ENCODE peak calls at places on chromosomes 1 and 21, in four cellular contexts. Y, B, L and E are unnamed samples.
A peak's percentile ranks its signal among the peaks of the same experiment; 100 is the strongest.

GRCh38 chr1:8158995-8159394 is 132.9 kb upstream of the ERRFI1 start:
- DNase-seq in Y (no peak), L (no peak), B (no peak), E (no peak)

GRCh38 chr1:153341431-153341934 is 7.2 kb downstream of the PGLYRP4 start:
- DNase-seq in L (no peak), Y (no peak), B (no peak), E (no peak)

GRCh38 chr1:167312871-167313270 is 92.2 kb downstream of the POU2F1 start:
- DNase-seq in L (no peak), Y (no peak), B (no peak), E (no peak)

GRCh38 chr1:212461916-212462660 is 29.4 kb downstream of the NENF start:
- DNase-seq in B (no peak), Y (no peak), L (no peak), E (no peak)

GRCh38 chr21:15472641-15473040 is 257.1 kb upstream of the USP25 start:
- DNase-seq in B (no peak), Y (no peak), L (no peak), E (no peak)

GRCh38 chr21:32480381-32480780 is 67.9 kb downstream of the EVA1C start:
- DNase-seq in Y (no peak), B (no peak), L (no peak), E (no peak)

GRCh38 chr21:46124926-46125845 is 27.3 kb downstream of the COL6A2 start:
- DNase-seq in B (peak; percentile 41), Y (no peak), L (no peak), E (peak; percentile 21)

GRCh38 chr1:61474963-61475362 is 250.0 kb downstream of the TM2D1 start:
- DNase-seq in Y (no peak), B (no peak), L (no peak), E (no peak)

GRCh38 chr1:68363346-68363745 is 86.4 kb downstream of the RPE65 start:
- DNase-seq in Y (no peak), L (no peak), B (no peak), E (no peak)

GRCh38 chr1:98556521-98557158 is 104.9 kb upstream of the SNX7 start:
- DNase-seq in B (no peak), L (peak; percentile 5), Y (no peak), E (no peak)

GRCh38 chr21:35207322-35207721 is 158.2 kb upstream of the RUNX1 start:
- DNase-seq in L (no peak), B (no peak), Y (no peak), E (no peak)

GRCh38 chr1:25748531-25749205 is 51.3 kb upstream of the SELENON start:
- DNase-seq in B (no peak), Y (no peak), L (no peak), E (no peak)

GRCh38 chr1:225811622-225812487 is 1.9 kb downstream of the EPHX1 start:
- DNase-seq in B (no peak), Y (no peak), L (peak; percentile 51), E (no peak)

GRCh38 chr1:172966844-172967540 is 83.7 kb downstream of the TNFSF18 start:
- DNase-seq in Y (no peak), L (no peak), B (no peak), E (no peak)

GRCh38 chr1:209536843-209537242 is 46.7 kb upstream of the CAMK1G start:
- DNase-seq in Y (no peak), L (no peak), B (no peak), E (no peak)

GRCh38 chr1:235644693-235645305 is 4.8 kb downstream of the GNG4 start:
- DNase-seq in B (no peak), L (no peak), Y (no peak), E (peak; percentile 20)

GRCh38 chr21:46661211-46661625 is 25.7 kb downstream of the PRMT2 start:
- DNase-seq in L (no peak), Y (no peak), B (peak; percentile 82), E (peak; percentile 89)

GRCh38 chr1:155466996-155467395 is 95.6 kb downstream of the ASH1L start:
- DNase-seq in L (no peak), Y (no peak), B (no peak), E (no peak)

GRCh38 chr1:59596956-59597355 is 217.8 kb upstream of the HOOK1 start:
- DNase-seq in L (no peak), Y (no peak), B (no peak), E (no peak)

DNA sequence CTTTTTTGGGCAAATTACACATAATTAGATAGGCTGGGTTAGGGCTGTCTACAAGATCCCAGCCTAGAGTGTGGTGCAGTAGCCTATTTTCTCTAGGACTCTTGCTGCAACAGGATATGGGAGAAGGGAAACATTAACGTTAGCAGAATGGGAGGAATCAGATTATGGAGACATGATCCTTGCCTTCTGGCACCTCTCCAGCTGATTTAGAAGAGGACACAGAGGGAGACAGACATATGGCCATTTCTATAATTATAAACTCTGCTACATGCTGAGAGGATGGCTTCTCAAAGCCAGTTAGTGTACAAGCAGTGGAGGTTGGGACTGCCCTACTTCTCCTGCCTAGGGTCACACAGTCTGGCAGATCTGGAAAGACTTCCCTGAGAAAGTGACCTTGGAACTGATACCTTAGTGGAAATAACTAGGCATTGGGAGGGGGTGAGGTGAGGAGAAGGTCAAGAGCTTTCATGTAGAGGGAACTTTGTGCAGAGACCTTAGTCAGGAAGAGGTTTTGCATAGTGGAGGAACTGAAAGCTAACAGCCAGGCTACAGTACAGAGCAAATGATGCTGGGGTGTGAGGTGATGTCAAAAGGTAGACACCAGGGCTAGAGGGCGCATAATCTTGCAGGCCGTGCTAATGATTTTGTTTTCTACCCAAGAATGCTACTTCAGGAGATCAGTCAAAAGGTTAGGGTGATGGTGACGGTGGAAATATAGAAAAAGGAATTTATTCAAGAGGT is 1.2 kb upstream of the CD1D start:
- DNase-seq in Y (no peak), L (no peak), B (no peak), E (no peak)
- TF ChIP-seq NRF1 in Y (no peak), L (no peak), B (no peak), E (no peak)

GRCh38 chr1:210900079-210900478 is 233.9 kb downstream of the KCNH1 start:
- DNase-seq in Y (no peak), B (no peak), L (no peak), E (no peak)
- TF ChIP-seq NRF1 in Y (no peak), B (no peak), L (no peak), E (no peak)

GRCh38 chr1:37931493-37932158 is 15.2 kb downstream of the INPP5B start:
- DNase-seq in L (peak; percentile 100), B (peak; percentile 99), Y (peak; percentile 86), E (peak; percentile 98)

GRCh38 chr1:37926061-37926924 is 20.6 kb downstream of the INPP5B start:
- DNase-seq in Y (peak; percentile 73), B (no peak), L (no peak), E (no peak)

GRCh38 chr1:37932759-37933158 is 14.1 kb downstream of the INPP5B start:
- DNase-seq in Y (no peak), B (no peak), L (peak; percentile 61), E (no peak)

GRCh38 chr1:37931148-37931492 is 15.7 kb downstream of the INPP5B start:
- DNase-seq in Y (no peak), L (peak; percentile 49), B (no peak), E (no peak)

DNA sequence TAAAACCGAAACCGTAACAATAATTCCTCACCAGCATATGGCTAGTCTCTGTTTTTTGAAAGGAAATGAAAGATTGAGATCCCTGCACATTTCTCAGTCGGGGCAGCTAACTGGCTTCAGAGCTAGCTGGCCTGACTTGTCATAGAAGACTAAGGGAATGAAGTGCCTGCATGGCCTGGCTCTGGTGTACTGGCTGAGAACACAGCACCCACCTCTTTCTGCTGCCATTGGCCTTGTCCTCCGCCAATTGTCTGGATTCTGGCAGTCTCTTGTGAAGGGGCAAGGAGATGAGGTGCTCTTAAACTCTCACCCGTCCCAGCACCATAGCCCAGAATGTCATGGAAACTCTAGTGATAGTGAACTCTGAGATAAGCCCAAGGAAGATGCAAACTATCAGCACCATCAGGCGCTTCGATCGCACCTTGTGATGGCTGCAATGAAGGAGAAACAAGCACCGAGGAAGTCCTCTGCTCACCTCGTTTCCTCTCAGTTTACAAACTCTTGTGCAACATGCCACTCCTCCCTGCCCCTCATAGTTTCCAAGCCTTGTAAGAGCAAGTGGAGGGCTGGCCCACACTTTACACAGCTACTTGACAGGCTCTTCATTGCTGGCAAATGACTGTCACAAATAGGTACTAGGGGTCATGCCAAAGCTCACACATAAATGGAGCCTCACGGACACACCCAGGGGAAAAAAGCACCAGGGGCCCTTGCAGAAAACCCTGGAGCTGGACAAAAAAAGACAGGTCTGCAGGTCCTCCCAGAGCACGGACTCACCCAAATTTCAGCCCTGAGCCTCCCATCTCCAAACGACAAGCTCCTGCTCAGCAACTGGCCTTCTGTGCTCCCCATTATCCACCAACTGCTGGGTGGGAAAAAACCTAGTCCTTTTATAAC is 16.4 kb downstream of the INPP5B start:
- DNase-seq in L (peak; percentile 61), B (no peak), Y (no peak), E (no peak)
- TF ChIP-seq NRF1 in L (no peak), B (no peak), Y (no peak), E (no peak)

DNA sequence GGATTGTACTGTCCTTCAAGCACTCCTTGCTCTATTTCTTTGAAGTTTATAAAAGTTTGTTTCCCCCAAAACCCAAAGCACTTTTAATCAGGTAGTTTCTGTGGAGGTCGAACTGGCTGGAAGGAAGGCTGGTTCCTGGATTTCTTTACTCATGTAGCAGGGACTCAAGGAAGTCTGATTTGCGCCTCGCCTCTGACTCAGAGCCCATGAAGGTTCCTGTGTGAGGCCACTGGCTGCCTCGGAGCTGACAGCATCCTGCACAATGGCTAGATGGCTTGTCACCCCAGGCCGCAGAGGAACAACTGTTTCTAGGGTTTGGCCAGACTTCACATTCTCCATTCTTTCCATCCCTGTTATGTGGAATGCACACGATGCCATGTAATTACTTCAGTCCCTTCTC is 39.2 kb upstream of the PRSS38 start:
- DNase-seq in B (no peak), Y (no peak), L (no peak), E (no peak)
- TF ChIP-seq NRF1 in B (no peak), Y (no peak), L (no peak), E (no peak)

GRCh38 chr1:202010042-202011015 is at the start of gene ELF3:
- DNase-seq in L (no peak), Y (peak; percentile 60), B (peak; percentile 89), E (no peak)
- TF ChIP-seq NRF1 in L (no peak), Y (no peak), B (no peak), E (no peak)

DNA sequence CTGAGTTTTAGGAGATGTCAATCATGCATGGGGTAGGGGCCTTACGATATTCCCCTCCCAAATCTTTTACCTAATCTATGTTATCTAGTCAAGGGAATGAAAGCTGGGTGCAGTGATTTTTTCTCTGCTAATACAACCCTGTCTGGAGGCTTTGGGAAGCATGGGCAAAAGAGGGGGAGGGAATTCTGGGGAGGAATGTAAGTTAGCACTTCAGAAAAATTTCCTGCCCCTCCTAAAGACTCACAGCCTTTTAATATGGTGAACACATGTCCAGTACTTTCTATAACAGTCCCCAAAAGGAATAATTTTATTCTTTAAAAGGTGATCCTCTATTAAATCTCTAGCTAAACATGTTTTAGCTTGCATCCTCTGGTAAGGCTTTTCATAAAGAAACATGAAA is 25.6 kb upstream of the PRELP start:
- DNase-seq in L (no peak), Y (no peak), B (no peak), E (no peak)
- TF ChIP-seq NRF1 in L (no peak), Y (no peak), B (no peak), E (no peak)

GRCh38 chr1:1019122-1019999 is 559 bp upstream of the AGRN start:
- DNase-seq in Y (no peak), L (peak; percentile 88), B (peak; percentile 84), E (peak; percentile 99)
- TF ChIP-seq NRF1 in Y (no peak), L (no peak), B (no peak), E (no peak)